ENCODE peak calls at places on chromosomes 11 and 22, in five cellular contexts. F, M, O, C and S are unnamed samples.

GRCh38 chr11:23310276-23310675 is 450.0 kb upstream of the CCDC179 start:
- DNase-seq in F (no peak), O (no peak), M (no peak), C (no peak), S (no peak)

GRCh38 chr11:94543695-94544581 is at the start of gene FUT4:
- DNase-seq in M (peak), C (peak), O (peak), F (peak), S (peak)

GRCh38 chr11:10568486-10568941 is at the start of gene LYVE1:
- DNase-seq in C (no peak), F (no peak), O (no peak), M (no peak), S (no peak)

GRCh38 chr22:39913321-39913720 is 12.4 kb downstream of the GRAP2 start:
- DNase-seq in M (no peak), C (no peak), O (no peak), F (no peak), S (no peak)

GRCh38 chr11:17571431-17572358 is 24.6 kb downstream of the OTOG start:
- DNase-seq in M (no peak), O (no peak), C (no peak), F (no peak), S (no peak)

GRCh38 chr11:79413258-79413657 is 27.6 kb downstream of the TENM4 start:
- DNase-seq in M (peak), F (no peak), O (peak), C (no peak), S (no peak)

GRCh38 chr11:6431861-6432260 is 8.9 kb downstream of the HPX start:
- DNase-seq in F (no peak), M (no peak), C (no peak), O (no peak), S (no peak)

GRCh38 chr11:16148301-16148787 is 208.0 kb downstream of the SOX6 start:
- DNase-seq in F (no peak), O (no peak), M (no peak), C (no peak), S (no peak)

GRCh38 chr11:7593476-7593875 is 79.7 kb downstream of the PPFIBP2 start:
- DNase-seq in O (no peak), M (no peak), C (no peak), F (no peak), S (no peak)

GRCh38 chr11:134637091-134638015 is 225.3 kb upstream of the B3GAT1 start:
- DNase-seq in F (no peak), O (no peak), M (no peak), C (no peak), S (no peak)

GRCh38 chr22:42364641-42365336 is 67.4 kb downstream of the NFAM1 start:
- DNase-seq in C (no peak), O (no peak), F (no peak), M (no peak), S (no peak)

GRCh38 chr22:20025401-20026203 is 4.7 kb downstream of the TANGO2 start:
- DNase-seq in O (no peak), M (no peak), C (no peak), F (no peak), S (no peak)

GRCh38 chr11:64772318-64773018 is 5.9 kb downstream of the SF1 start:
- DNase-seq in O (no peak), M (no peak), C (no peak), F (no peak), S (no peak)

GRCh38 chr11:18393581-18394299 is 623 bp upstream of the LDHA start:
- DNase-seq in C (no peak), M (no peak), F (peak), O (no peak), S (no peak)

GRCh38 chr22:23790819-23791736 is 4.3 kb downstream of the SMARCB1 start:
- DNase-seq in C (no peak), F (no peak), M (no peak), O (no peak), S (no peak)

GRCh38 chr11:130001491-130002351 is 914 bp downstream of the PRDM10 start:
- DNase-seq in C (peak), O (no peak), M (peak), F (peak), S (no peak)

GRCh38 chr11:68349461-68350249 is 37.3 kb downstream of the LRP5 start:
- DNase-seq in F (no peak), C (no peak), M (no peak), O (no peak), S (no peak)

GRCh38 chr11:65131417-65131776 is 2.9 kb downstream of the SYVN1 start:
- DNase-seq in O (no peak), C (no peak), M (no peak), F (no peak), S (no peak)

GRCh38 chr22:44384981-44385610 is 72.3 kb upstream of the SHISAL1 start:
- DNase-seq in M (no peak), F (no peak), O (no peak), C (no peak), S (no peak)

GRCh38 chr22:43561421-43562178 is 149.8 kb downstream of the MPPED1 start:
- DNase-seq in O (no peak), M (no peak), F (no peak), C (no peak), S (no peak)

GRCh38 chr22:19965771-19966709 is 24.4 kb upstream of the TXNRD2 start:
- DNase-seq in M (no peak), C (no peak), O (no peak), F (no peak), S (no peak)

GRCh38 chr22:39638958-39639357 is 68.4 kb downstream of the CACNA1I start:
- DNase-seq in M (no peak), O (no peak), C (no peak), F (no peak), S (no peak)

GRCh38 chr22:28933321-28933720 is 49.9 kb downstream of the ZNRF3 start:
- DNase-seq in M (no peak), C (no peak), O (no peak), F (no peak), S (no peak)

GRCh38 chr11:126655807-126656128 is 300.3 kb downstream of the ST3GAL4 start:
- DNase-seq in C (no peak), F (no peak), O (no peak), M (no peak), S (no peak)

GRCh38 chr11:110908401-110909106 is 196.3 kb upstream of the ARHGAP20 start:
- DNase-seq in F (no peak), O (no peak), C (peak), M (no peak), S (no peak)

GRCh38 chr22:46107089-46107664 is 43.1 kb upstream of the PPARA start:
- DNase-seq in C (no peak), F (no peak), M (no peak), O (peak), S (no peak)

GRCh38 chr11:112410325-112410724 is 149.7 kb upstream of the PLET1 start:
- DNase-seq in C (no peak), F (no peak), O (no peak), M (no peak), S (no peak)

GRCh38 chr11:27120211-27120610 is 79.6 kb downstream of the BBOX1 start:
- DNase-seq in O (no peak), M (no peak), F (no peak), C (no peak), S (no peak)

GRCh38 chr11:121894581-121894980 is 221.4 kb downstream of the BLID start:
- DNase-seq in F (no peak), O (no peak), M (no peak), C (no peak), S (no peak)

GRCh38 chr11:122439911-122440782 is 215.4 kb upstream of the UBASH3B start:
- DNase-seq in C (no peak), O (peak), M (peak), F (no peak), S (no peak)